ENCODE peak calls at places on chromosomes 4 and X, in four cellular contexts. D is fibroblast of gingiva; Z is activated naive CD4-positive, alpha-beta T cell treated with anti-CD3 and anti-CD28 coated beads for 36 hours; M is iPS-NIHi11. V is an unnamed sample.

GRCh38 chr4:112511294-112512118 is 4.5 kb downstream of the NEUROG2 start:
- DNase-seq in D (no peak), Z (peak), M (no peak), V (no peak)

GRCh38 chrX:110667706-110668105 is 127.9 kb downstream of the CHRDL1 start:
- DNase-seq in Z (no peak), D (no peak), M (peak), V (no peak)

GRCh38 chr4:139816856-139817255 is 151.2 kb downstream of the MGST2 start:
- DNase-seq in D (no peak), Z (no peak), M (no peak), V (no peak)

GRCh38 chrX:6292599-6292998 is 63.9 kb upstream of the NLGN4X start:
- DNase-seq in D (no peak), Z (no peak), M (peak), V (no peak)

GRCh38 chr4:69999420-69999819 is 3.7 kb downstream of the STATH start:
- DNase-seq in Z (no peak), D (no peak), M (no peak), V (no peak)

GRCh38 chrX:154727418-154728323 is 23.2 kb downstream of the GAB3 start:
- DNase-seq in D (peak), Z (no peak), M (peak), V (no peak)

GRCh38 chr4:132334081-132334480 is 815.0 kb upstream of the PCDH10 start:
- DNase-seq in D (no peak), M (no peak), Z (no peak), V (no peak)

GRCh38 chr4:85779165-85779564 is 304.2 kb downstream of the ARHGAP24 start:
- DNase-seq in M (no peak), D (peak), Z (no peak), V (no peak)

GRCh38 chrX:101619336-101619735 is 1.5 kb upstream of the ARMCX6 start:
- DNase-seq in D (no peak), Z (no peak), M (peak), V (no peak)

GRCh38 chr4:17766826-17767458 is 14.5 kb downstream of the FAM184B start:
- DNase-seq in Z (no peak), D (no peak), M (no peak), V (no peak)

GRCh38 chr4:88725143-88725542 is 27.5 kb upstream of the NAP1L5 start:
- DNase-seq in M (no peak), D (no peak), Z (no peak), V (no peak)

GRCh38 chr4:2732526-2732925 is 23.6 kb downstream of the TNIP2 start:
- DNase-seq in Z (no peak), M (no peak), D (no peak), V (no peak)

V was measured in SW 1271.